ENCODE peak calls at places on chromosomes 4 and X, in five cellular contexts. U, Y, A, F and D are unnamed samples.

GRCh38 chrX:11531226-11531625 is 134.5 kb downstream of the ARHGAP6 start:
- DNase-seq in U (no peak), Y (no peak), A (no peak), F (peak), D (no peak)

GRCh38 chrX:149572743-149573142 is 14.5 kb downstream of the MAGEA9B start:
- DNase-seq in U (no peak), Y (no peak), A (no peak), F (no peak), D (no peak)

GRCh38 chrX:130091976-130092522 is 18.2 kb downstream of the ELF4 start:
- DNase-seq in A (no peak), F (no peak), U (peak), Y (no peak), D (no peak)

GRCh38 chr4:36242629-36243354 is 1.5 kb downstream of the ARAP2 start:
- DNase-seq in Y (no peak), A (peak), F (no peak), U (no peak), D (no peak)

GRCh38 chrX:124151195-124151594 is 181.3 kb upstream of the TEX13D start:
- DNase-seq in F (no peak), Y (no peak), A (no peak), U (no peak), D (no peak)

GRCh38 chrX:152276277-152276676 is 137.9 kb upstream of the MAGEA10 start:
- DNase-seq in F (no peak), A (no peak), U (no peak), Y (no peak), D (no peak)

GRCh38 chr4:85030156-85030555 is 63.7 kb upstream of the WDFY3 start:
- DNase-seq in F (no peak), Y (no peak), U (no peak), A (no peak), D (no peak)

GRCh38 chr4:3310301-3311094 is 17.7 kb downstream of the RGS12 start:
- DNase-seq in Y (peak), A (no peak), F (no peak), U (peak), D (no peak)

GRCh38 chrX:29281078-29281742 is 694.0 kb downstream of the IL1RAPL1 start:
- DNase-seq in F (no peak), U (peak), A (no peak), Y (no peak), D (no peak)

GRCh38 chrX:43897290-43897689 is 15.0 kb upstream of the MAOB start:
- DNase-seq in A (no peak), Y (no peak), U (no peak), F (no peak), D (no peak)

GRCh38 chrX:2474963-2475726 is 25.6 kb downstream of the DHRSX start:
- DNase-seq in Y (no peak), A (peak), F (peak), U (no peak), D (peak)

GRCh38 chr4:25860586-25861421 is 2.0 kb downstream of the SEL1L3 start:
- DNase-seq in A (no peak), Y (no peak), U (no peak), F (peak), D (no peak)

GRCh38 chr4:110639207-110640092 is 16.6 kb upstream of the PITX2 start:
- DNase-seq in A (no peak), U (no peak), F (no peak), Y (no peak), D (no peak)

GRCh38 chr4:185965456-185966384 is 103.2 kb upstream of the TLR3 start:
- DNase-seq in F (no peak), U (no peak), Y (no peak), A (no peak), D (no peak)

GRCh38 chrX:14777484-14777883 is 95.4 kb downstream of the FANCB start:
- DNase-seq in U (no peak), F (no peak), Y (no peak), A (no peak), D (no peak)

GRCh38 chr4:6011686-6012085 is 6.5 kb downstream of the C4orf50 start:
- DNase-seq in Y (no peak), F (no peak), A (peak), U (no peak), D (peak)

GRCh38 chr4:112327950-112328349 is 30.8 kb downstream of the ALPK1 start:
- DNase-seq in F (peak), U (no peak), Y (no peak), A (no peak), D (no peak)

GRCh38 chr4:102684605-102685052 is 76.1 kb downstream of the MANBA start:
- DNase-seq in U (no peak), F (peak), A (no peak), Y (no peak), D (no peak)

GRCh38 chr4:185640809-185641675 is 105.7 kb upstream of the PDLIM3 start:
- DNase-seq in U (no peak), Y (no peak), F (peak), A (peak), D (no peak)

GRCh38 chr4:25921922-25922321 is 7.9 kb downstream of the SMIM20 start:
- DNase-seq in A (no peak), U (no peak), F (no peak), Y (no peak), D (no peak)

GRCh38 chr4:42327323-42327722 is 70.0 kb upstream of the SHISA3 start:
- DNase-seq in U (no peak), Y (no peak), F (no peak), A (no peak), D (no peak)

GRCh38 chrX:102154218-102154860 is 1.4 kb downstream of the BEX5 start:
- DNase-seq in Y (no peak), F (no peak), U (no peak), A (peak), D (no peak)

GRCh38 chr4:45284400-45285085 is 558.2 kb upstream of the GNPDA2 start:
- DNase-seq in Y (no peak), U (no peak), A (no peak), F (no peak), D (peak)

GRCh38 chr4:106033469-106033868 is 138.2 kb downstream of the NPNT start:
- DNase-seq in Y (no peak), A (no peak), F (no peak), U (no peak), D (no peak)

DNA sequence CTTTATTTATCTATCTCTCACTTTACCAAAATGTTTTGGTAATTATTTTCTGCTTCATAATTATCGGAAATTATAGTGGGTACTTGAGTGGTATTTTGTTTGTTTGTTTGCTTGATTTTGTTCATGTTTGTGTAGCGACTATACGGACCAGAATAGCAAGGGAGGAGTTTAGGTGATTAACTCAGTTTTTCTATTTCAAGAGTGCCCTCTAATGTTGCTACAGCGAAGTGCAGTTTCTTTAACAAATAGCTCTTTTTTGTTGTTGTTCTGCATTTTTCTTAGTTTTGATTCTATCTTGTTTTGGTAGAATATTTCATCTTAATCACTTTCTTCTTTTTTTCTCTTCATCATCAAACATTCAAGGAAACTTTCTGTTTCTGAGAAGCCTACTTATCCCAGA is 40.8 kb upstream of the QRFPR start:
- DNase-seq in U (no peak), Y (no peak), A (no peak), F (no peak), D (no peak)
- TF ChIP-seq CTCF in U (no peak), Y (peak), A (no peak), F (peak), D (peak)

GRCh38 chrX:68807818-68808217 is 21.0 kb upstream of the EFNB1 start:
- DNase-seq in A (peak), U (no peak), Y (no peak), F (peak), D (no peak)

GRCh38 chrX:68808686-68809357 is 20.0 kb upstream of the EFNB1 start:
- DNase-seq in Y (no peak), F (peak), U (no peak), A (peak), D (no peak)
- TF ChIP-seq CTCF in Y (no peak), F (no peak), U (peak), A (peak), D (peak)

DNA sequence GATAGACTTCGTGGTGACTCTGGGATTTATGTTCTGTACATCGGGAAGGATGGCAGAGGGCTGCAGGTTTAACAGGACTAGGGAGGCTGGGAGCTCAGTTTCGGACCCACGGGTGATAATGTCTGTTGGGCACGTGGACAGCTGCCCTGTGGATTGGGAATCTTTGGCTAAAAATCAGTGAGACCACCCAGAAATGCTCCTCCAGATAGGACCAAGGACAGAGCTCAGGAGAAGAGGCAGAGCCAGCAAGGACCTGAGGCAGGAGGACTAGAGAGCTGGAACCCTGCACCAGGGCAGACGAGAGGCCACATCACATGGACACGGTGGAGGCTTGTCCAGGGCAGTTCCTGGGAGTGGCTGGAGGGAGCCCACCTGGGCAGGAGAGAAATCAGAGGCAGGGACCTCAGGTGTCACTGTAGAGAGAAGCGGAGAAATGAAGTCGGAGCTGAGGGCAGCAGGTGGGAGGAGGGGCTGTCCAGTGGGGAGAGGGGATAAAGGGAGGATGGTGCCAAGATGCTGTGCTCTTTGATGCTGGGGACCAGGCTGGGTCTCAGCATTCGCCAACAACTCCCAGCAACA is 79.2 kb downstream of the CPZ start:
- DNase-seq in A (no peak), F (no peak), U (no peak), Y (no peak), D (no peak)
- TF ChIP-seq CTCF in A (no peak), F (no peak), U (no peak), Y (no peak), D (no peak)

DNA sequence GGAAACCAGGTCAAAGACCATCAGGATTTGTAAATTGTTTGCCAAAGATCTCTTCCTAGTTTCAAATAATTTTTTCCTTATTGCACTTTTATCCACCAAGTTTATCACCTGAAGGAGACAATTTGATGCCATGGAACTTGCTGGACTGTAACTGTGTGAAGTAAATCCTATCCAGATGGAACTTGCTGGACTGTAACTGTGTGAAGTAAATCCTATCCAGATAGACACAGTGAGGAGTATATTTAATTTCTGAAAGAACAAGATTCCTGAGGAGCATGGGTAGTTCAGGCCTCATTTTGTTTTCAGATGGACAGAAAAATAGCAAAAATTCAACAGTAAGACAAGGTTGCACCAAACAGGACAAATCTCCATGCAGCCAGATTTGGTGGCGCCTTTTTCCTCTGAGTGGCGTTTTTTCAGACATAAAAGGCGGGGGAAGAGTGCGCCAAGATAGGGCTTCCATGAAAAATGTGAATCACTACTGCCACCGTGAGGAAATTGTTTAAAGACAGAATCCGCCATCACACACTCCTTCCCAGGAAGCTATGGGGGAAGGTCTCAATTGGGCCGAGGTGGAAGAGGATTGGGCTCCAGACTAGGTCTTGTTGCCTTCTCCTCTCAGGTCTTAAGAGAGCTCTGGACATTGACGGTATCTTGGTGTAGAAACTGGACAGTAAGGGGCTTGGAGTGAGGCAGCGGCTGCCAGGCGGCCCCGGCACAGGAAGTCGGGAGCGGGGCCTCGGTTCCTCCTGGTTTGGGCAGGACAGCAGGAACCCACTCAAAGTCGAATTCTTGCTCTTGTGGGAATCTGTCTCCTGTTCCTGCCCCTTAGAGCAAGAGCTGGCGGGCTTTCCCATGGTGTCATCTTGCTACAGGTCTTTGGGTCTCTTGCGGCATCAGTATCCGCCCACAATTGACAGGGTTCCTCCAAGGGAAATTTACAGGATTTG is 234.7 kb downstream of the OR13H1 start:
- DNase-seq in A (no peak), F (peak), Y (no peak), U (no peak), D (no peak)
- TF ChIP-seq CTCF in A (no peak), F (peak), Y (no peak), U (peak), D (no peak)

GRCh38 chrX:27085346-27085745 is 377.8 kb downstream of the PPP4R3C start:
- DNase-seq in A (no peak), Y (no peak), F (no peak), U (no peak), D (no peak)

GRCh38 chrX:27086221-27086620 is 376.9 kb downstream of the PPP4R3C start:
- DNase-seq in A (no peak), U (no peak), F (no peak), Y (no peak), D (no peak)
- TF ChIP-seq CTCF in A (no peak), U (no peak), F (no peak), Y (no peak), D (no peak)

GRCh38 chr4:77728420-77728819 is 90.7 kb downstream of the CNOT6L start:
- DNase-seq in U (no peak), Y (no peak), F (no peak), A (no peak), D (no peak)
- TF ChIP-seq CTCF in U (no peak), Y (no peak), F (no peak), A (no peak), D (peak)

GRCh38 chr4:140372607-140373327 is 679 bp upstream of the SCOC start:
- DNase-seq in F (peak), A (peak), Y (no peak), U (no peak), D (no peak)
- TF ChIP-seq CTCF in F (no peak), A (peak), Y (no peak), U (no peak), D (peak)

GRCh38 chrX:48509245-48509590 is 426 bp downstream of the PORCN start:
- DNase-seq in A (no peak), U (no peak), F (no peak), Y (no peak), D (no peak)
- TF ChIP-seq CTCF in A (no peak), U (no peak), F (no peak), Y (no peak), D (no peak)